ENCODE peak calls at places on chromosomes 2 and 18, in four cellular contexts. K is stimulated activated CD4-positive, alpha-beta T cell treated with anti-CD3 and anti-CD28 coated beads, Interleukin-12 subunit alpha, Interleukin-12 subunit beta, amount 100 ng/mL, for 48 hours; M is heart left ventricle; Y is MV-4-11. W is an unnamed sample.
A peak's percentile ranks its signal among the peaks of the same experiment; 100 is the strongest.

GRCh38 chr2:203656522-203657287 is 49.7 kb upstream of the CD28 start:
- DNase-seq in K (no peak), M (peak; percentile 41), Y (peak; percentile 97), W (no peak)

GRCh38 chr18:59268722-59269562 is 4.3 kb downstream of the RAX start:
- DNase-seq in K (peak; percentile 47), M (peak; percentile 19), Y (no peak), W (peak; percentile 95)

GRCh38 chr2:228401065-228401912 is 219.8 kb upstream of the SPHKAP start:
- DNase-seq in K (no peak), M (no peak), Y (no peak), W (no peak)

GRCh38 chr2:23385748-23386421 is 906 bp downstream of the KLHL29 start:
- DNase-seq in K (no peak), M (peak; percentile 18), Y (no peak), W (peak; percentile 59)

GRCh38 chr18:28682912-28683311 is 506.0 kb upstream of the CDH2 start:
- DNase-seq in K (no peak), M (no peak), Y (no peak), W (no peak)

GRCh38 chr2:220114443-220114842 is 487.0 kb downstream of the SLC4A3 start:
- DNase-seq in K (no peak), M (no peak), Y (no peak), W (no peak)

GRCh38 chr18:35153609-35154273 is 87.1 kb upstream of the ZNF397 start:
- DNase-seq in K (no peak), M (no peak), Y (peak; percentile 97), W (no peak)

GRCh38 chr2:176619504-176619903 is 350.3 kb downstream of the MTX2 start:
- DNase-seq in K (no peak), M (no peak), Y (no peak), W (no peak)

GRCh38 chr2:42196403-42197267 is 27.5 kb downstream of the EML4 start:
- DNase-seq in K (no peak), M (peak; percentile 57), Y (peak; percentile 92), W (peak; percentile 74)

GRCh38 chr2:112084689-112085381 is 29.8 kb downstream of the TMEM87B start:
- DNase-seq in K (no peak), M (no peak), Y (no peak), W (no peak)

GRCh38 chr2:189412330-189412953 is 28.8 kb upstream of the WDR75 start:
- DNase-seq in K (peak; percentile 20), M (peak; percentile 23), Y (peak; percentile 28), W (peak; percentile 14)

GRCh38 chr2:47735046-47735445 is 47.9 kb upstream of the MSH6 start:
- DNase-seq in K (no peak), M (no peak), Y (no peak), W (no peak)

W was measured in NCI-H69.